ENCODE peak calls at places on chromosome 10, in nine cellular contexts. S, R, A, B, G, J, Q, D and K are unnamed samples.
A peak's percentile ranks its signal among the peaks of the same experiment; 100 is the strongest.

GRCh38 chr10:105647354-105647753 is 1006.3 kb downstream of the SORCS3 start:
- DNase-seq in Q (no peak), J (no peak), R (no peak), D (no peak), A (no peak), G (no peak), B (no peak), S (no peak), K (no peak)

GRCh38 chr10:63464402-63465292 is 1.1 kb downstream of the JMJD1C start:
- DNase-seq in J (peak; percentile 21), R (peak; percentile 17), A (no peak), D (no peak), G (peak; percentile 5), S (no peak), B (no peak), Q (no peak), K (no peak)

GRCh38 chr10:5833814-5834213 is 20.6 kb upstream of the GDI2 start:
- DNase-seq in J (no peak), Q (no peak), D (no peak), B (no peak), R (no peak), G (no peak), S (no peak), A (no peak), K (no peak)

GRCh38 chr10:131644287-131644686 is 256.5 kb upstream of the PPP2R2D start:
- DNase-seq in A (no peak), D (no peak), B (no peak), R (no peak), G (no peak), S (no peak), J (no peak), Q (no peak), K (peak; percentile 66)

GRCh38 chr10:91185239-91185875 is 35.1 kb upstream of the PCGF5 start:
- DNase-seq in D (no peak), B (no peak), Q (no peak), A (no peak), R (no peak), S (no peak), J (peak; percentile 37), G (peak; percentile 38), K (no peak)

GRCh38 chr10:80713398-80713928 is 175.8 kb downstream of the SH2D4B start:
- DNase-seq in A (peak; percentile 49), J (no peak), G (no peak), R (no peak), B (no peak), Q (no peak), S (no peak), D (no peak), K (peak; percentile 49)

GRCh38 chr10:58578366-58578765 is 65.7 kb downstream of the BICC1 start:
- DNase-seq in D (no peak), G (no peak), B (no peak), S (no peak), R (no peak), A (no peak), J (no peak), Q (no peak), K (no peak)

GRCh38 chr10:69802424-69803161 is 887 bp downstream of the COL13A1 start:
- DNase-seq in J (no peak), Q (peak; percentile 77), B (peak; percentile 59), A (no peak), S (no peak), D (no peak), R (peak; percentile 41), G (peak; percentile 45), K (no peak)

GRCh38 chr10:61732635-61733278 is 70.0 kb downstream of the CABCOCO1 start:
- DNase-seq in J (no peak), S (no peak), B (no peak), Q (no peak), G (no peak), D (no peak), A (no peak), R (no peak), K (no peak)

GRCh38 chr10:98424308-98425254 is 9.6 kb upstream of the PYROXD2 start:
- DNase-seq in D (no peak), B (no peak), R (no peak), S (no peak), G (no peak), Q (no peak), J (no peak), A (peak; percentile 49), K (peak; percentile 78)

GRCh38 chr10:132588301-132589013 is 50.9 kb downstream of the INPP5A start:
- DNase-seq in Q (peak; percentile 92), D (peak; percentile 97), R (peak; percentile 53), G (no peak), A (peak; percentile 74), B (no peak), S (no peak), J (no peak), K (no peak)

GRCh38 chr10:13839430-13839986 is 252.7 kb downstream of the PRPF18 start:
- DNase-seq in J (no peak), A (peak; percentile 76), S (no peak), Q (peak; percentile 68), D (no peak), R (no peak), G (peak; percentile 21), B (no peak), K (no peak)

GRCh38 chr10:51980752-51981151 is 281.4 kb upstream of the CSTF2T start:
- DNase-seq in A (no peak), D (no peak), S (no peak), J (no peak), R (no peak), Q (no peak), B (no peak), G (no peak), K (no peak)

GRCh38 chr10:9188022-9188810 is 1133.7 kb downstream of the GATA3 start:
- DNase-seq in Q (no peak), J (no peak), S (no peak), B (no peak), A (no peak), R (no peak), D (no peak), G (peak; percentile 6), K (no peak)

GRCh38 chr10:132309879-132310591 is 2.3 kb upstream of the STK32C start:
- DNase-seq in D (no peak), B (no peak), J (no peak), G (no peak), S (peak; percentile 19), R (no peak), A (no peak), Q (no peak), K (no peak)

GRCh38 chr10:97072851-97073665 is 112.7 kb downstream of the SLIT1 start:
- DNase-seq in R (peak; percentile 84), D (peak; percentile 80), G (peak; percentile 79), B (peak; percentile 93), Q (peak; percentile 78), S (peak; percentile 84), A (peak; percentile 89), J (peak; percentile 72), K (peak; percentile 93)
- TF ChIP-seq CTCF in R (peak; percentile 96), D (peak; percentile 97), G (peak; percentile 86), B (peak; percentile 92), Q (peak; percentile 88), S (peak; percentile 96), A (peak; percentile 96), J (peak; percentile 91), K (peak; percentile 91)

GRCh38 chr10:114430688-114431413 is 26.5 kb upstream of the AFAP1L2 start:
- DNase-seq in B (no peak), A (no peak), J (no peak), G (no peak), S (no peak), D (no peak), Q (no peak), R (no peak), K (no peak)

GRCh38 chr10:114429581-114430335 is 25.5 kb upstream of the AFAP1L2 start:
- DNase-seq in A (no peak), G (no peak), D (no peak), B (no peak), R (no peak), J (no peak), S (no peak), Q (no peak), K (no peak)

GRCh38 chr10:114431414-114431767 is 27.1 kb upstream of the AFAP1L2 start:
- DNase-seq in D (no peak), S (no peak), A (no peak), J (no peak), B (no peak), G (peak; percentile 30), Q (no peak), R (no peak), K (no peak)

GRCh38 chr10:114426476-114426875 is 22.2 kb upstream of the AFAP1L2 start:
- DNase-seq in J (no peak), R (no peak), B (no peak), G (no peak), D (no peak), S (no peak), A (no peak), Q (peak; percentile 88), K (no peak)

DNA sequence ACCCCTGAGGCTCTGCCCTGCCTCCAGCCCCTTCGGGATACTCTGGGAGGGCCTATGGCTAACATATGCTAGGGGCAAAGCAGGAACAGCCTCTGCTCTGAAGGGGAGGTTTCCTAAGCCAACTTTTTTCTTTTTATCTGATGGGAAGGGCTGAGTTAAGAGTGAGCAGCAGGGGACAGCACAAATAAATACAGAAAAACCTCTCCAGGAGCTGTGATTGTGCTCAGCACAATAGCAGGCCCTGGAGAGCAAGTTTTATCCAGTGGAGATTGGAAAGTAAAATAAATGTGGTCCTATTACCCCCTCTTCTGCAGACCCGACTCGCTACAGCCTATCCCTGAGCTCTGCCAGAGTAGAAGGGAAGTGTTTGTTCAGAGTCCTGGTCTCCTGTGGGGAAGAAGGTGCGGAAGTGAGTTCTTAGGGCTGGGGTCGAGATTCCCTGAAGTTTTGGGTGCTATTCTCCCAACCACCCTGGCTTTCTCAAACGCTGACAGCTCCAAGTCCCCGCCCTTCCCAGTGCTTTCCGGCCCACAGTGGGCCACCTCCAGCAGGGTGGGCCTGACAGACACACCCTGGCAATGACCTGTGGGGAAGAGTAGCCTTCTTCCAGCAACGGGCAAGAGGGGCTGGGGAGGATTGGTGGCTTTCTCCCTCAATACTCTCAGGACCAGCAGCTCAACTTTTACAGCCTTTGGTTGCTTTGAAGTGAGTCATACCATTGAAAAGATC is 23.0 kb upstream of the AFAP1L2 start:
- DNase-seq in D (no peak), Q (peak; percentile 65), B (no peak), J (no peak), S (no peak), G (no peak), A (no peak), R (no peak), K (no peak)
- TF ChIP-seq CTCF in D (no peak), Q (no peak), B (no peak), J (no peak), S (no peak), G (no peak), A (peak; percentile 28), R (no peak), K (peak; percentile 34)

DNA sequence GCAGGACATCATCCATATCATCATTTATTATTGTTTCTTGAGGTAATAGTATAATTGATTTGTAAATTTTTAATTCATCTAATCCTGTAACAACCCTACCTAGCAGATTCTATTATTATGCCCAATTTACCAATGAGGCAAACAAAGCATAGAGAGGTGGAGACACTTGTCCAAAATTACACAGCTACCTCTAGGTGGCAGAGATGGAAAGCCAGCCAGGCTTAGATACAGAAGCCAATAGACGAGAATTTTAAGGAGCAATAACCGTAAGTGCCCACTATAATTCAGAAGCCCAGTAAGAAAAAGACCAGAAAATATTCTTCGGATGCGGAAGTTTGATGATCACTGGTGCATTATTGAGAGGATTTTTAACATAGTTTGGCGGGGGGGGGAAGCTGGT is 54.0 kb downstream of the ANK3 start:
- DNase-seq in Q (peak; percentile 27), D (no peak), J (no peak), G (no peak), A (no peak), R (no peak), B (no peak), S (no peak), K (no peak)
- TF ChIP-seq CTCF in Q (no peak), D (no peak), J (peak; percentile 56), G (no peak), A (peak; percentile 36), R (peak; percentile 3), B (no peak), S (peak; percentile 28), K (peak; percentile 22)

GRCh38 chr10:93481931-93482834 is at the start of gene MYOF:
- DNase-seq in A (peak; percentile 75), G (peak; percentile 89), B (peak; percentile 41), R (peak; percentile 73), S (peak; percentile 70), Q (peak; percentile 89), D (peak; percentile 57), J (peak; percentile 87), K (peak; percentile 90)
- TF ChIP-seq CTCF in A (peak; percentile 69), G (peak; percentile 39), B (peak; percentile 71), R (peak; percentile 53), S (peak; percentile 63), Q (peak; percentile 46), D (peak; percentile 23), J (peak; percentile 63), K (peak; percentile 72)